ENCODE peak calls at places on chromosomes 2 and 18, in seven cellular contexts. Y, D, C, I, L, V and G are unnamed samples.

GRCh38 chr2:201471732-201472395 is 20.3 kb downstream of the STRADB start:
- DNase-seq in Y (no peak), D (no peak), C (no peak), I (no peak), L (no peak), V (no peak), G (no peak)

GRCh38 chr2:143513081-143513480 is 383.9 kb downstream of the ARHGAP15 start:
- DNase-seq in Y (no peak), D (no peak), C (no peak), I (peak), L (no peak), V (peak), G (peak)

GRCh38 chr2:144234115-144234772 is 285.7 kb downstream of the ZEB2 start:
- DNase-seq in Y (no peak), D (no peak), C (no peak), I (no peak), L (no peak), V (no peak), G (no peak)

GRCh38 chr2:240586919-240587800 is 626 bp downstream of the CAPN10 start:
- DNase-seq in Y (peak), D (peak), C (no peak), I (no peak), L (no peak), V (no peak), G (no peak)

GRCh38 chr2:109238580-109238979 is 109.6 kb downstream of the SH3RF3 start:
- DNase-seq in Y (no peak), D (no peak), C (peak), I (peak), L (no peak), V (no peak), G (no peak)

GRCh38 chr2:208025037-208025813 is at the start of gene PLEKHM3:
- DNase-seq in Y (peak), D (peak), C (no peak), I (peak), L (peak), V (peak), G (peak)

GRCh38 chr18:62505669-62506494 is 16.9 kb upstream of the ZCCHC2 start:
- DNase-seq in Y (peak), D (peak), C (no peak), I (no peak), L (no peak), V (no peak), G (no peak)

GRCh38 chr2:16293871-16294270 is 353.5 kb downstream of the MYCN start:
- DNase-seq in Y (no peak), D (no peak), C (no peak), I (no peak), L (no peak), V (no peak), G (no peak)

GRCh38 chr2:45119855-45120254 is 110.6 kb upstream of the SIX2 start:
- DNase-seq in Y (no peak), D (no peak), C (peak), I (peak), L (no peak), V (no peak), G (no peak)

GRCh38 chr2:120013569-120014223 is 819 bp downstream of the EPB41L5 start:
- DNase-seq in Y (peak), D (no peak), C (no peak), I (peak), L (no peak), V (no peak), G (no peak)

GRCh38 chr2:119682578-119682977 is 3.6 kb downstream of the TMEM177 start:
- DNase-seq in Y (no peak), D (no peak), C (no peak), I (no peak), L (no peak), V (no peak), G (no peak)

GRCh38 chr2:111712361-111712760 is 171.6 kb downstream of the ANAPC1 start:
- DNase-seq in Y (no peak), D (no peak), C (no peak), I (no peak), L (no peak), V (no peak), G (no peak)

GRCh38 chr2:191899442-191899841 is 52.6 kb upstream of the CAVIN2 start:
- DNase-seq in Y (no peak), D (no peak), C (peak), I (peak), L (no peak), V (no peak), G (no peak)

GRCh38 chr2:172884336-172884735 is 148.7 kb downstream of the RAPGEF4 start:
- DNase-seq in Y (no peak), D (no peak), C (no peak), I (no peak), L (no peak), V (no peak), G (no peak)

GRCh38 chr2:128689971-128690370 is 371.3 kb upstream of the HS6ST1 start:
- DNase-seq in Y (no peak), D (no peak), C (no peak), I (no peak), L (no peak), V (no peak), G (no peak)

GRCh38 chr2:27792759-27793158 is 21.2 kb downstream of the MRPL33 start:
- DNase-seq in Y (no peak), D (no peak), C (no peak), I (no peak), L (no peak), V (no peak), G (no peak)

GRCh38 chr2:224520064-224520463 is 65.1 kb downstream of the CUL3 start:
- DNase-seq in Y (peak), D (no peak), C (peak), I (no peak), L (no peak), V (no peak), G (no peak)

GRCh38 chr2:953975-954686 is 3.5 kb downstream of the SNTG2 start:
- DNase-seq in Y (no peak), D (no peak), C (no peak), I (no peak), L (no peak), V (peak), G (no peak)

GRCh38 chr18:39647627-39648502 is 2082.3 kb upstream of the CELF4 start:
- DNase-seq in Y (no peak), D (no peak), C (peak), I (peak), L (no peak), V (peak), G (no peak)

GRCh38 chr2:47076586-47077441 is 78.3 kb downstream of the STPG4 start:
- DNase-seq in Y (no peak), D (peak), C (peak), I (peak), L (no peak), V (no peak), G (no peak)

GRCh38 chr2:234741976-234742375 is 209.8 kb upstream of the SH3BP4 start:
- DNase-seq in Y (no peak), D (no peak), C (no peak), I (no peak), L (no peak), V (no peak), G (no peak)

GRCh38 chr2:133841905-133842304 is 273.6 kb upstream of the NCKAP5 start:
- DNase-seq in Y (no peak), D (no peak), C (peak), I (peak), L (no peak), V (no peak), G (no peak)

GRCh38 chr2:74267068-74267467 is 68.7 kb downstream of the MTHFD2 start:
- DNase-seq in Y (peak), D (no peak), C (no peak), I (peak), L (no peak), V (peak), G (no peak)

GRCh38 chr2:39568561-39569006 is 97.1 kb upstream of the TMEM178A start:
- DNase-seq in Y (no peak), D (no peak), C (peak), I (peak), L (no peak), V (no peak), G (no peak)

GRCh38 chr2:240179186-240179815 is 38.8 kb upstream of the OTOS start:
- DNase-seq in Y (no peak), D (peak), C (no peak), I (no peak), L (no peak), V (no peak), G (no peak)

GRCh38 chr18:24095976-24096375 is 42.9 kb upstream of the CABYR start:
- DNase-seq in Y (no peak), D (no peak), C (no peak), I (no peak), L (no peak), V (no peak), G (no peak)

GRCh38 chr2:200812122-200813022 is 662 bp downstream of the BZW1 start:
- DNase-seq in Y (peak), D (no peak), C (no peak), I (peak), L (peak), V (peak), G (peak)

GRCh38 chr2:64837925-64838641 is 151.1 kb upstream of the SLC1A4 start:
- DNase-seq in Y (no peak), D (no peak), C (no peak), I (peak), L (no peak), V (no peak), G (no peak)

GRCh38 chr2:116098049-116098448 is 1655.6 kb downstream of the DPP10 start:
- DNase-seq in Y (no peak), D (no peak), C (no peak), I (no peak), L (no peak), V (no peak), G (no peak)

GRCh38 chr2:159046966-159047365 is 78.5 kb downstream of the TANC1 start:
- DNase-seq in Y (no peak), D (no peak), C (peak), I (peak), L (no peak), V (no peak), G (no peak)

GRCh38 chr2:9228088-9228751 is 21.6 kb downstream of the ASAP2 start:
- DNase-seq in Y (no peak), D (no peak), C (peak), I (peak), L (no peak), V (no peak), G (no peak)

GRCh38 chr2:239820836-239821693 is 204.1 kb downstream of the NDUFA10 start:
- DNase-seq in Y (no peak), D (no peak), C (no peak), I (no peak), L (peak), V (no peak), G (peak)

GRCh38 chr2:238431431-238431830 is 4.7 kb downstream of the ASB1 start:
- DNase-seq in Y (no peak), D (no peak), C (no peak), I (no peak), L (no peak), V (no peak), G (no peak)

GRCh38 chr2:65604246-65604645 is 171.8 kb upstream of the SPRED2 start:
- DNase-seq in Y (no peak), D (no peak), C (peak), I (peak), L (no peak), V (no peak), G (no peak)

GRCh38 chr2:240143801-240144648 is 3.6 kb upstream of the OTOS start:
- DNase-seq in Y (peak), D (peak), C (no peak), I (peak), L (peak), V (peak), G (peak)